ENCODE peak calls at places on chromosomes 13 and 19, in five cellular contexts. S is T follicular helper cell; F is putamen; Y is activated CD8-positive, alpha-beta memory T cell treated with anti-CD3 and anti-CD28 coated beads, Interleukin-2, amount 50 U/mL, for 4 hours; R is NCI-H748 treated with DMSO at 0.1 percent for 48 hours. M is an unnamed sample.

GRCh38 chr19:13153627-13154240 is 3.5 kb downstream of the IER2 start:
- DNase-seq in Y (peak), S (no peak), F (no peak), R (no peak), M (no peak)

GRCh38 chr13:44591316-44591715 is 15.2 kb upstream of the TSC22D1 start:
- DNase-seq in R (no peak), F (no peak), S (no peak), Y (no peak), M (no peak)

GRCh38 chr19:6060600-6061391 is 49.5 kb downstream of the RFX2 start:
- DNase-seq in F (no peak), Y (peak), S (peak), R (no peak), M (no peak)

GRCh38 chr13:98094678-98095266 is 48.1 kb upstream of the FARP1 start:
- DNase-seq in S (no peak), R (no peak), F (no peak), Y (no peak), M (no peak)

GRCh38 chr19:46861691-46862503 is 1.1 kb downstream of the ARHGAP35 start:
- DNase-seq in Y (peak), S (no peak), R (peak), F (peak), M (no peak)

GRCh38 chr19:18603255-18603957 is 3.2 kb downstream of the CRLF1 start:
- DNase-seq in R (no peak), F (no peak), S (no peak), Y (no peak), M (no peak)

GRCh38 chr13:26255717-26256277 is 1.9 kb downstream of the CDK8 start:
- DNase-seq in Y (no peak), F (peak), S (no peak), R (peak), M (no peak)

GRCh38 chr19:16301999-16302694 is 22.5 kb upstream of the KLF2 start:
- DNase-seq in R (no peak), S (no peak), Y (no peak), F (no peak), M (no peak)